ENCODE peak calls at places on chromosomes 7 and 10, in nine cellular contexts. V is C1 segment of cervical spinal cord; K is KG1; O is cardiac fibroblast; F is stimulated activated CD8-positive, alpha-beta memory T cell treated with anti-CD3 and anti-CD28 coated beads, Interleukin-2, amount 100 ng/mL, for 48 hours; G is Right ventricle myocardium superior; C is NCI-H1436; M is kidney tubule cell; B is endothelial cell. D is an unnamed sample.

GRCh38 chr10:75043256-75044121 is 68.0 kb upstream of the SAMD8 start:
- DNase-seq in V (no peak), K (no peak), O (no peak), F (peak; percentile 30), G (no peak), C (no peak), M (no peak), B (peak; percentile 42), D (peak; percentile 49)

GRCh38 chr10:88089498-88089897 is 226.1 kb downstream of the PTEN start:
- DNase-seq in V (no peak), K (no peak), O (no peak), F (no peak), G (no peak), C (no peak), M (peak; percentile 37), B (no peak), D (no peak)

GRCh38 chr7:1555813-1556540 is at the start of gene TMEM184A:
- DNase-seq in V (no peak), K (no peak), O (no peak), F (no peak), G (no peak), C (peak; percentile 87), M (peak; percentile 94), B (no peak), D (no peak)

GRCh38 chr10:14860782-14861181 is 17.9 kb upstream of the SUV39H2 start:
- DNase-seq in V (no peak), K (no peak), O (no peak), F (no peak), G (no peak), C (no peak), M (no peak), B (no peak), D (no peak)

GRCh38 chr10:43902842-43903241 is 254.2 kb upstream of the ZNF32 start:
- DNase-seq in V (no peak), K (no peak), O (no peak), F (no peak), G (no peak), C (no peak), M (no peak), B (no peak), D (no peak)

GRCh38 chr7:47584128-47584865 is 2.4 kb upstream of the TNS3 start:
- DNase-seq in V (no peak), K (no peak), O (no peak), F (no peak), G (no peak), C (no peak), M (no peak), B (no peak), D (no peak)

GRCh38 chr10:112236486-112236885 is 46.7 kb upstream of the TECTB start:
- DNase-seq in V (no peak), K (no peak), O (no peak), F (no peak), G (no peak), C (no peak), M (no peak), B (no peak), D (no peak)

GRCh38 chr10:51389415-51390342 is 309.7 kb downstream of the CSTF2T start:
- DNase-seq in V (peak; percentile 14), K (no peak), O (peak; percentile 91), F (peak; percentile 31), G (no peak), C (no peak), M (peak; percentile 87), B (peak; percentile 64), D (peak; percentile 18)

GRCh38 chr7:7921830-7922229 is 46.8 kb upstream of the GLCCI1 start:
- DNase-seq in V (no peak), K (no peak), O (no peak), F (no peak), G (no peak), C (no peak), M (no peak), B (no peak), D (no peak)

GRCh38 chr10:47027812-47028260 is 116.6 kb downstream of the PTPN20 start:
- DNase-seq in V (no peak), K (no peak), O (no peak), F (no peak), G (no peak), C (no peak), M (no peak), B (no peak), D (no peak)

GRCh38 chr10:10865303-10865702 is 152.4 kb upstream of the CELF2 start:
- DNase-seq in V (no peak), K (no peak), O (peak; percentile 19), F (no peak), G (no peak), C (no peak), M (no peak), B (no peak), D (no peak)

GRCh38 chr7:135170223-135170997 is at the start of gene CYREN:
- DNase-seq in V (peak; percentile 93), K (peak; percentile 29), O (peak; percentile 95), F (peak; percentile 93), G (peak; percentile 97), C (peak; percentile 89), M (peak; percentile 98), B (peak; percentile 94), D (peak; percentile 71)

GRCh38 chr10:24184455-24184854 is 24.5 kb upstream of the KIAA1217 start:
- DNase-seq in V (no peak), K (no peak), O (no peak), F (no peak), G (no peak), C (no peak), M (no peak), B (no peak), D (no peak)

GRCh38 chr7:155007947-155008346 is 5.0 kb upstream of the PAXIP1 start:
- DNase-seq in V (no peak), K (no peak), O (peak; percentile 12), F (no peak), G (no peak), C (no peak), M (no peak), B (peak; percentile 31), D (no peak)

GRCh38 chr7:114026486-114027089 is 107.8 kb upstream of the PPP1R3A start:
- DNase-seq in V (no peak), K (peak; percentile 30), O (peak; percentile 73), F (no peak), G (no peak), C (peak; percentile 66), M (peak; percentile 63), B (peak; percentile 43), D (peak; percentile 1)

GRCh38 chr7:14973712-14974428 is 71.3 kb upstream of the DGKB start:
- DNase-seq in V (no peak), K (no peak), O (peak; percentile 49), F (no peak), G (no peak), C (no peak), M (no peak), B (no peak), D (no peak)